ENCODE peak calls at places on chromosomes 12 and 14, in four cellular contexts. C is ovary; V is stimulated activated CD8-positive, alpha-beta memory T cell treated with anti-CD3 and anti-CD28 coated beads, Interleukin-4, amount 100 ng/mL, for 1 hour; G is Daoy. Y is an unnamed sample.

GRCh38 chr12:48482198-48482597 is at the start of gene C12orf54:
- DNase-seq in C (no peak), V (no peak), G (no peak), Y (no peak)

GRCh38 chr14:61409782-61410181 is 88.4 kb downstream of the PRKCH start:
- DNase-seq in C (no peak), V (no peak), G (no peak), Y (no peak)

GRCh38 chr12:85283560-85283959 is 3.5 kb downstream of the ALX1 start:
- DNase-seq in C (no peak), V (no peak), G (no peak), Y (no peak)

GRCh38 chr12:102093319-102093718 is 26.6 kb downstream of the NUP37 start:
- DNase-seq in C (no peak), V (no peak), G (no peak), Y (no peak)

GRCh38 chr12:52279683-52280318 is 5.4 kb downstream of the KRT86 start:
- DNase-seq in C (no peak), V (no peak), G (no peak), Y (no peak)

GRCh38 chr14:101876539-101876938 is 87.8 kb upstream of the DYNC1H1 start:
- DNase-seq in C (no peak), V (peak; percentile 21), G (no peak), Y (peak; percentile 55)

GRCh38 chr14:29168149-29168548 is 401.6 kb downstream of the FOXG1 start:
- DNase-seq in C (no peak), V (no peak), G (peak; percentile 8), Y (no peak)

GRCh38 chr12:11228268-11228879 is 41.1 kb downstream of the PRB3 start:
- DNase-seq in C (no peak), V (no peak), G (peak; percentile 18), Y (peak; percentile 12)

GRCh38 chr12:2719405-2719804 is 75.4 kb upstream of the FKBP4 start:
- DNase-seq in C (no peak), V (no peak), G (no peak), Y (no peak)

GRCh38 chr12:67772276-67773169 is 124.0 kb downstream of the DYRK2 start:
- DNase-seq in C (no peak), V (no peak), G (peak; percentile 29), Y (no peak)

GRCh38 chr12:6644903-6645302 is 2.3 kb downstream of the ACRBP start:
- DNase-seq in C (no peak), V (no peak), G (no peak), Y (no peak)

GRCh38 chr14:60183724-60184596 is 18.8 kb upstream of the DHRS7 start:
- DNase-seq in C (no peak), V (no peak), G (peak; percentile 57), Y (no peak)

GRCh38 chr14:68137704-68138619 is 318.4 kb downstream of the RAD51B start:
- DNase-seq in C (no peak), V (no peak), G (peak; percentile 99), Y (no peak)

GRCh38 chr14:81302613-81303012 is 81.9 kb upstream of the GTF2A1 start:
- DNase-seq in C (no peak), V (no peak), G (no peak), Y (no peak)

GRCh38 chr12:122449317-122449716 is 26.8 kb upstream of the CLIP1 start:
- DNase-seq in C (no peak), V (no peak), G (peak; percentile 70), Y (peak; percentile 12)

GRCh38 chr14:54651649-54652048 is 84.7 kb downstream of the SAMD4A start:
- DNase-seq in C (no peak), V (no peak), G (peak; percentile 38), Y (no peak)

GRCh38 chr12:26548227-26548626 is 284.8 kb downstream of the ITPR2 start:
- DNase-seq in C (no peak), V (no peak), G (no peak), Y (no peak)

GRCh38 chr14:69137456-69138188 is 15.3 kb downstream of the DCAF5 start:
- DNase-seq in C (no peak), V (no peak), G (no peak), Y (no peak)

GRCh38 chr14:29458547-29458946 is 469.1 kb downstream of the PRKD1 start:
- DNase-seq in C (no peak), V (no peak), G (no peak), Y (no peak)

GRCh38 chr12:89370850-89371249 is 18.5 kb upstream of the DUSP6 start:
- DNase-seq in C (no peak), V (no peak), G (peak; percentile 96), Y (no peak)

GRCh38 chr12:3752741-3753486 is at the start of gene CRACR2A:
- DNase-seq in C (peak; percentile 75), V (peak; percentile 69), G (peak; percentile 81), Y (peak; percentile 86)

GRCh38 chr12:62308201-62308600 is 48.0 kb downstream of the USP15 start:
- DNase-seq in C (no peak), V (no peak), G (no peak), Y (no peak)

GRCh38 chr14:106459971-106460730 is 933.8 kb downstream of the TMEM121 start:
- DNase-seq in C (no peak), V (peak; percentile 38), G (peak; percentile 83), Y (peak; percentile 59)

GRCh38 chr14:104715416-104715815 is 8.6 kb upstream of the ADSS1 start:
- DNase-seq in C (no peak), V (no peak), G (no peak), Y (no peak)

GRCh38 chr14:24403294-24404013 is 4.7 kb downstream of the NYNRIN start:
- DNase-seq in C (peak; percentile 69), V (no peak), G (no peak), Y (no peak)

GRCh38 chr14:22982477-22983245 is at the start of gene AJUBA:
- DNase-seq in C (peak; percentile 93), V (peak; percentile 37), G (peak; percentile 95), Y (peak; percentile 72)

GRCh38 chr12:63064080-63064479 is 86.9 kb downstream of the AVPR1A start:
- DNase-seq in C (no peak), V (no peak), G (no peak), Y (no peak)

GRCh38 chr14:68666206-68666730 is 126.6 kb downstream of the ZFP36L1 start:
- DNase-seq in C (no peak), V (no peak), G (no peak), Y (no peak)

GRCh38 chr12:106519587-106519986 is 63.2 kb upstream of the RFX4 start:
- DNase-seq in C (no peak), V (no peak), G (no peak), Y (no peak)

GRCh38 chr14:100761481-100761880 is 34.8 kb downstream of the DLK1 start:
- DNase-seq in C (no peak), V (no peak), G (peak; percentile 83), Y (no peak)

GRCh38 chr12:121800694-121801600 is 2.9 kb upstream of the SETD1B start:
- DNase-seq in C (peak; percentile 78), V (peak; percentile 53), G (peak; percentile 88), Y (peak; percentile 64)

GRCh38 chr12:117041798-117042170 is 57.4 kb downstream of the TESC start:
- DNase-seq in C (no peak), V (no peak), G (no peak), Y (no peak)

GRCh38 chr14:62734831-62735230 is 310.4 kb downstream of the KCNH5 start:
- DNase-seq in C (no peak), V (no peak), G (no peak), Y (no peak)

GRCh38 chr14:73712540-73713141 is 1.5 kb downstream of the PNMA1 start:
- DNase-seq in C (no peak), V (no peak), G (peak; percentile 36), Y (peak; percentile 47)

GRCh38 chr14:37343307-37344094 is 145.8 kb downstream of the MIPOL1 start:
- DNase-seq in C (no peak), V (no peak), G (no peak), Y (no peak)

Y was measured in activated T-cell treated with anti-CD3 and anti-CD28 coated beads for 48 hours.